ENCODE peak calls at places on chromosomes 1 and 21, in nine cellular contexts. One of them, this sample, is unnamed.

GRCh38 chr1:6041432-6042062 is 4.1 kb upstream of the KCNAB2 start:
- DNase-seq in fibroblast of lung: no peak
- DNase-seq in right lobe of liver: no peak
- DNase-seq in lower lobe of right lung: peak; percentile 70
- DNase-seq in GM23338: peak; percentile 79
- DNase-seq in Peyer's patch: no peak
- DNase-seq in CD8-positive, alpha-beta T cell: peak; percentile 36
- DNase-seq in hepatocyte: peak; percentile 50
- DNase-seq in cardiac muscle cell: peak; percentile 20
- DNase-seq in this sample: no peak

GRCh38 chr1:231991231-231991630 is 364.6 kb downstream of the DISC1 start:
- DNase-seq in fibroblast of lung: no peak
- DNase-seq in lower lobe of right lung: no peak
- DNase-seq in GM23338: no peak
- DNase-seq in cardiac muscle cell: no peak
- DNase-seq in hepatocyte: peak; percentile 21
- DNase-seq in right lobe of liver: no peak
- DNase-seq in Peyer's patch: no peak
- DNase-seq in CD8-positive, alpha-beta T cell: no peak
- DNase-seq in this sample: no peak

GRCh38 chr21:31520506-31521163 is 138.9 kb upstream of the SOD1 start:
- DNase-seq in Peyer's patch: no peak
- DNase-seq in GM23338: no peak
- DNase-seq in right lobe of liver: no peak
- DNase-seq in hepatocyte: no peak
- DNase-seq in CD8-positive, alpha-beta T cell: no peak
- DNase-seq in cardiac muscle cell: no peak
- DNase-seq in fibroblast of lung: peak; percentile 79
- DNase-seq in lower lobe of right lung: no peak
- DNase-seq in this sample: no peak

GRCh38 chr1:97630968-97631367 is 289.9 kb downstream of the DPYD start:
- DNase-seq in GM23338: no peak
- DNase-seq in cardiac muscle cell: peak; percentile 45
- DNase-seq in hepatocyte: no peak
- DNase-seq in right lobe of liver: no peak
- DNase-seq in lower lobe of right lung: no peak
- DNase-seq in Peyer's patch: no peak
- DNase-seq in CD8-positive, alpha-beta T cell: no peak
- DNase-seq in fibroblast of lung: peak; percentile 43
- DNase-seq in this sample: peak; percentile 3

GRCh38 chr1:156245451-156246232 is 2.2 kb downstream of the PAQR6 start:
- DNase-seq in hepatocyte: peak; percentile 43
- DNase-seq in fibroblast of lung: peak; percentile 36
- DNase-seq in cardiac muscle cell: peak; percentile 33
- DNase-seq in lower lobe of right lung: peak; percentile 59
- DNase-seq in CD8-positive, alpha-beta T cell: peak; percentile 46
- DNase-seq in right lobe of liver: no peak
- DNase-seq in GM23338: peak; percentile 75
- DNase-seq in Peyer's patch: peak; percentile 56
- DNase-seq in this sample: peak; percentile 38

GRCh38 chr1:10155087-10155712 is 55.2 kb upstream of the KIF1B start:
- DNase-seq in lower lobe of right lung: no peak
- DNase-seq in cardiac muscle cell: no peak
- DNase-seq in GM23338: no peak
- DNase-seq in fibroblast of lung: no peak
- DNase-seq in right lobe of liver: no peak
- DNase-seq in Peyer's patch: no peak
- DNase-seq in hepatocyte: no peak
- DNase-seq in CD8-positive, alpha-beta T cell: no peak
- DNase-seq in this sample: no peak

GRCh38 chr1:172380441-172381244 is 39.8 kb upstream of the C1orf105 start:
- DNase-seq in right lobe of liver: no peak
- DNase-seq in fibroblast of lung: peak; percentile 41
- DNase-seq in hepatocyte: no peak
- DNase-seq in lower lobe of right lung: no peak
- DNase-seq in CD8-positive, alpha-beta T cell: peak; percentile 25
- DNase-seq in Peyer's patch: peak; percentile 54
- DNase-seq in cardiac muscle cell: peak; percentile 25
- DNase-seq in GM23338: no peak
- DNase-seq in this sample: peak; percentile 37

GRCh38 chr1:79006564-79006963 is at the start of gene ADGRL4:
- DNase-seq in right lobe of liver: peak; percentile 57
- DNase-seq in GM23338: peak; percentile 74
- DNase-seq in cardiac muscle cell: peak; percentile 82
- DNase-seq in Peyer's patch: no peak
- DNase-seq in CD8-positive, alpha-beta T cell: no peak
- DNase-seq in fibroblast of lung: peak; percentile 79
- DNase-seq in hepatocyte: peak; percentile 12
- DNase-seq in lower lobe of right lung: peak; percentile 46
- DNase-seq in this sample: no peak

DNA sequence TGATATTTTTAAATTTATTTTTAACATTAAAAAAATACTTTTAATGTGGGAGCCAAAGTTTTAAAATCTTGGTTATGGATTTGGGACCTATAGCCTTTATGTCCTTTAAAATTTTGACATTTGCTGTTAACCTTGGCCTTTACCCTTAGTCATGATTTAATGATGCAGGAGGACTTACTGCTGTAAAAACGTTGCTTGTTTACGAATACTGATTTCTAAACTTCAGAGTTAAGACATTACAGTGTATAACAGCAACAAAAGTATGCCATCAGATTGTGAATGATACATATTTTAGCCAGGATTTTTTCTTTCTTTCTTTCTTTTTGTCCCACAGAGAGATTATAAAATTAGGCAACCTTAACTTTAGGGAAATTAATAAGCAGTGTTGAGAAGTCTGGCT is 8.9 kb downstream of the RBM15 start:
- DNase-seq in lower lobe of right lung: no peak
- DNase-seq in GM23338: no peak
- DNase-seq in hepatocyte: no peak
- DNase-seq in CD8-positive, alpha-beta T cell: no peak
- DNase-seq in cardiac muscle cell: no peak
- DNase-seq in Peyer's patch: no peak
- DNase-seq in fibroblast of lung: no peak
- DNase-seq in right lobe of liver: no peak
- DNase-seq in this sample: no peak
- H3K4me3 ChIP-seq in lower lobe of right lung: no peak overlapping the region
- H3K4me3 ChIP-seq in GM23338: no peak overlapping the region
- H3K4me3 ChIP-seq in hepatocyte: no peak overlapping the region
- H3K4me3 ChIP-seq in CD8-positive, alpha-beta T cell: no peak overlapping the region
- H3K4me3 ChIP-seq in cardiac muscle cell: no peak overlapping the region
- H3K4me3 ChIP-seq in Peyer's patch: no peak overlapping the region
- H3K4me3 ChIP-seq in fibroblast of lung: no peak overlapping the region
- H3K4me3 ChIP-seq in right lobe of liver: no peak overlapping the region
- H3K4me3 ChIP-seq in this sample: no peak overlapping the region

DNA sequence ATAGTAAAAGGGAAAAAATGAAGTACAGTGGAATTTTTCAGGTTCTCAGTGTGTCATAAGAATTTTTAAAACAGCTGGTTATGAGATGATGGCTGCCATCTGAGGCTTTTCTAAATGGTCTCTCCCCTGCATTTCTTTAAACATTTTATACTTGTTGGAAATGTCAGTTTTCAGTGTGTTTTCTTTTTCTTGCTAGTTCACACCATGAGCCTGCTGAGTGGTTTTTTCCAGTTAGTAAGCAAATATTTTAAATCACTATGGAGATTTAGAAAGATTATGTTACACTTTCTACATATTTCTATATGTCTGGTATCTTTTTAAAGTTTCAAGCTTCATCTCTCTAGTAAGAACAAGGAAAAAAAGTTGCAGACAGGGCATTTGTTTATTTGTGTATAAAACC is 9.6 kb downstream of the RBM15 start:
- DNase-seq in lower lobe of right lung: no peak
- DNase-seq in cardiac muscle cell: peak; percentile 18
- DNase-seq in Peyer's patch: no peak
- DNase-seq in hepatocyte: no peak
- DNase-seq in GM23338: no peak
- DNase-seq in fibroblast of lung: peak; percentile 13
- DNase-seq in CD8-positive, alpha-beta T cell: no peak
- DNase-seq in right lobe of liver: no peak
- DNase-seq in this sample: no peak
- H3K36me3 ChIP-seq in lower lobe of right lung: peaks cover 33% of the 10 kb centered on the region
- H3K36me3 ChIP-seq in cardiac muscle cell: peaks cover 15% of the 10 kb centered on the region
- H3K36me3 ChIP-seq in Peyer's patch: no peaks in the 10 kb centered on the region
- H3K36me3 ChIP-seq in hepatocyte: no peaks in the 10 kb centered on the region
- H3K36me3 ChIP-seq in GM23338: peaks cover 4% of the 10 kb centered on the region
- H3K36me3 ChIP-seq in fibroblast of lung: peaks cover 5% of the 10 kb centered on the region
- H3K36me3 ChIP-seq in CD8-positive, alpha-beta T cell: peaks cover 15% of the 10 kb centered on the region
- H3K36me3 ChIP-seq in right lobe of liver: no peaks in the 10 kb centered on the region
- H3K36me3 ChIP-seq in this sample: peaks cover 5% of the 10 kb centered on the region

DNA sequence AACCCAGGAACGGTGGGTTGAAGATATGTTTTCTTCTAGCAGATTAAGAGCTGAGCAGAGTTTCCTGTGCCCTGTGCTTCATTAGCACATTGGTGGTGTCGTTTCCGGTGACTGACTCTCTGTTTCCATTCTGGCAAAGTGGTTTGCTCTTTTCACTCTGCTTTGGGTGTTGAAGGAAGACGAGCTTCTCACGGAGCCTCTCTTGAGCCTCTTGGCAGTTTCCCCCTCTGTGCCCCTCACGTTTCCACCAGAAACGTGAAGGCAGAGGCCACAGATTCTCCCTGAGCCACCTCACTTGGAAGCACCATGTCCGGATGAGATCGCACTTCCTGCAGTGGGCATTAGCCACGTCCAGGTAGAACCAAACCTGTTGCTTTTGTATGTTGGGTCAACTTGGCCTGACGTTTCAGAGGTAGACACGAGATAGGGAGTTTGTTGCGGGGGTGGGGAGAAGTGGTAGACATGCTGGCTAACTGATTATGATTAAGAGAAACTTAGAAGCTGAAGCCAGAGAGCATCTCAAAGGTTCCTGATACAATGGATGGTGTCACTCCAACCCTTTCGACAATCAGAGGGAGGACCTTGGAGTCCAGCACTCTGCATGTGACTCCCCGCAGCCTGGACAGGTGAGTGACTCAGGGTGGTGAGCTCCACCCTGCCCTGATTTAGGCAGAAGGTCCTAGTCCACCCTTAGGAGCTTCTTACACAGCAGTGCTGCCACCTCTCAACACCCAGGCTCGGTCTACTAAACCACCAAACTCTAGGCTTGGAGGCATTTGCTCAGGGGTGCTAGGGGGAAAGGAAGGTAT is at the start of gene LAX1:
- DNase-seq in right lobe of liver: no peak
- DNase-seq in lower lobe of right lung: no peak
- DNase-seq in fibroblast of lung: no peak
- DNase-seq in Peyer's patch: peak; percentile 90
- DNase-seq in hepatocyte: no peak
- DNase-seq in cardiac muscle cell: no peak
- DNase-seq in GM23338: no peak
- DNase-seq in CD8-positive, alpha-beta T cell: peak; percentile 87
- DNase-seq in this sample: peak; percentile 71
- H3K4me3 ChIP-seq in right lobe of liver: no peak within 1 kb of the TSS
- H3K4me3 ChIP-seq in lower lobe of right lung: peak within 1 kb of the TSS; percentile 36
- H3K4me3 ChIP-seq in fibroblast of lung: no peak within 1 kb of the TSS
- H3K4me3 ChIP-seq in Peyer's patch: peak within 1 kb of the TSS; percentile 47
- H3K4me3 ChIP-seq in hepatocyte: no peak within 1 kb of the TSS
- H3K4me3 ChIP-seq in cardiac muscle cell: no peak within 1 kb of the TSS
- H3K4me3 ChIP-seq in GM23338: no peak within 1 kb of the TSS
- H3K4me3 ChIP-seq in CD8-positive, alpha-beta T cell: peak within 1 kb of the TSS; percentile 62
- H3K4me3 ChIP-seq in this sample: peak within 1 kb of the TSS; percentile 33

DNA sequence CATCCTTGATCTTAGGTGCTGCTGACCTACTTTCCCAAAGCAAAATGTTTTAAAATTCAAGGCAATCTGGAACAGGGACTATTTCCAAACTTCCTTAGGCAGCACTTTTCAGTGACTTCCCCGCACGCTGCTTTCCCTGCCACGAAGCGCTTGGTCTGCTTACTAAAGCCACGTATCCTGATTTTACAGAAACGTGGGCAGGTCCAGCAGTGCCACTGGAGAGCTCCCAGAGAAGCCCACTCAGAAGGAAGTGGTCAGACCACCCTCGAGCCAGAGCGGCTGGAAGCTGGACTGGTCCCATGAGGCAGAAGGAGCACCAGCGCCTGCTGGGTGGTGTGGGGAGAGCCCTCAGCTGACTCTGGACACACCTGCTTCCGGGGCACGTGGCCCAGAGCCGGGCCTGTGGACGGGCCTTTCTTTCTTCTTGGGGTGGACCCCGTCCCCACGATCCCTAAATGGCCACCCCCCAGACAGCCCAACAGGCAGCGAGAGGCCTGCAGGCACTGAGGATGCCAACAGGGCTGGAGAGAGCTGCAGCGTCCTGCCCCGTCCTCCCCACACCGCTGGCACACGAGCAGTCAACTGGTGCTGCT is 23.2 kb downstream of the PTTG1IP start:
- DNase-seq in fibroblast of lung: no peak
- DNase-seq in right lobe of liver: no peak
- DNase-seq in cardiac muscle cell: no peak
- DNase-seq in GM23338: no peak
- DNase-seq in hepatocyte: no peak
- DNase-seq in Peyer's patch: peak; percentile 47
- DNase-seq in CD8-positive, alpha-beta T cell: no peak
- DNase-seq in lower lobe of right lung: no peak
- DNase-seq in this sample: no peak
- H3K36me3 ChIP-seq in fibroblast of lung: peaks cover 35% of the 10 kb centered on the region
- H3K36me3 ChIP-seq in right lobe of liver: peaks cover 32% of the 10 kb centered on the region
- H3K36me3 ChIP-seq in cardiac muscle cell: peaks cover 39% of the 10 kb centered on the region
- H3K36me3 ChIP-seq in GM23338: peaks cover 34% of the 10 kb centered on the region
- H3K36me3 ChIP-seq in hepatocyte: peaks cover 4% of the 10 kb centered on the region
- H3K36me3 ChIP-seq in Peyer's patch: no peaks in the 10 kb centered on the region
- H3K36me3 ChIP-seq in CD8-positive, alpha-beta T cell: peaks cover 30% of the 10 kb centered on the region
- H3K36me3 ChIP-seq in lower lobe of right lung: peaks cover 69% of the 10 kb centered on the region
- H3K36me3 ChIP-seq in this sample: peaks cover 13% of the 10 kb centered on the region

This sample was measured in small intestine.